ENCODE peak calls at places on chromosomes 12 and 14, in seven cellular contexts. S is mucosa of descending colon; Z is GM20000; V is activated CD8-positive, alpha-beta memory T cell treated with anti-CD3 and anti-CD28 coated beads for 24 hours; T is NCI-H2227 treated with DMSO at 0.1 percent for 48 hours; M is sigmoid colon; R is T-cell. O is an unnamed sample.

GRCh38 chr14:23624830-23625404 is 11.2 kb upstream of the DHRS2 start:
- DNase-seq in S (no peak), Z (no peak), V (no peak), T (no peak), M (no peak), R (no peak), O (no peak)

GRCh38 chr12:51686727-51687126 is 95.7 kb downstream of the SCN8A start:
- DNase-seq in S (no peak), Z (no peak), V (no peak), T (no peak), M (no peak), R (no peak), O (no peak)

GRCh38 chr12:27696864-27697564 is 767 bp downstream of the REP15 start:
- DNase-seq in S (no peak), Z (no peak), V (no peak), T (no peak), M (no peak), R (no peak), O (no peak)

GRCh38 chr12:130104114-130104513 is 58.1 kb upstream of the FZD10 start:
- DNase-seq in S (no peak), Z (no peak), V (no peak), T (no peak), M (no peak), R (no peak), O (no peak)

GRCh38 chr14:82313889-82314288 is 780.2 kb upstream of the SEL1L start:
- DNase-seq in S (no peak), Z (no peak), V (no peak), T (peak; percentile 45), M (no peak), R (no peak), O (no peak)

GRCh38 chr12:72742560-72742959 is 470.4 kb downstream of the TRHDE start:
- DNase-seq in S (no peak), Z (no peak), V (no peak), T (no peak), M (no peak), R (no peak), O (no peak)

GRCh38 chr12:19967486-19967885 is 400.9 kb upstream of the PDE3A start:
- DNase-seq in S (no peak), Z (no peak), V (no peak), T (no peak), M (no peak), R (no peak), O (no peak)

GRCh38 chr12:130483616-130484180 is 146.0 kb downstream of the PIWIL1 start:
- DNase-seq in S (no peak), Z (no peak), V (no peak), T (no peak), M (no peak), R (no peak), O (no peak)

GRCh38 chr12:75389706-75390105 is 1.2 kb upstream of the GLIPR1L2 start:
- DNase-seq in S (no peak), Z (no peak), V (no peak), T (no peak), M (no peak), R (no peak), O (no peak)

GRCh38 chr14:36207500-36207899 is 31.0 kb upstream of the PTCSC3 start:
- DNase-seq in S (no peak), Z (no peak), V (no peak), T (peak; percentile 20), M (no peak), R (no peak), O (no peak)

GRCh38 chr14:101232340-101233015 is 328.8 kb upstream of the DIO3 start:
- DNase-seq in S (no peak), Z (no peak), V (peak; percentile 46), T (no peak), M (peak; percentile 63), R (no peak), O (no peak)

GRCh38 chr12:106089935-106090334 is 48.8 kb downstream of the NUAK1 start:
- DNase-seq in S (no peak), Z (no peak), V (no peak), T (no peak), M (no peak), R (no peak), O (no peak)

GRCh38 chr12:58812229-58812628 is 108.1 kb downstream of the LRIG3 start:
- DNase-seq in S (no peak), Z (no peak), V (no peak), T (no peak), M (no peak), R (no peak), O (no peak)

GRCh38 chr12:91194500-91194899 is 11.9 kb upstream of the DCN start:
- DNase-seq in S (no peak), Z (no peak), V (no peak), T (no peak), M (no peak), R (no peak), O (no peak)

GRCh38 chr12:116613256-116613655 is 54.1 kb downstream of the MAP1LC3B2 start:
- DNase-seq in S (no peak), Z (no peak), V (no peak), T (no peak), M (no peak), R (no peak), O (no peak)